ENCODE peak calls at places on chromosomes 11 and 22, in four cellular contexts. K is pancreas, N is IMR-90, W is kidney epithelial cell. U is an unnamed sample. For H3K27me3 and H3K36me3, the result is how much of the 10 kb centered on the place peaks cover.

GRCh38 chr11:116553482-116553881 is 219.3 kb downstream of the BUD13 start:
- DNase-seq in K (no peak), N (no peak), W (no peak), U (peak)

GRCh38 chr11:32231909-32232493 is 141.1 kb downstream of the RCN1 start:
- DNase-seq in K (no peak), N (peak), W (no peak), U (peak)

GRCh38 chr22:45451988-45452387 is 38.5 kb downstream of the RIBC2 start:
- DNase-seq in K (no peak), N (no peak), W (no peak), U (no peak)

GRCh38 chr22:39514373-39514973 is 5.9 kb upstream of the ATF4 start:
- DNase-seq in K (no peak), N (peak), W (no peak), U (peak)

GRCh38 chr22:34760276-34761008 is 305.5 kb upstream of the ISX start:
- DNase-seq in K (no peak), N (no peak), W (no peak), U (no peak)

GRCh38 chr11:66752148-66752547 is 23.1 kb upstream of the SPTBN2 start:
- DNase-seq in K (no peak), N (no peak), W (no peak), U (no peak)

GRCh38 chr22:50190182-50190951 is 4.7 kb downstream of the TRABD start:
- DNase-seq in K (peak), N (no peak), W (no peak), U (peak)

GRCh38 chr22:50695421-50696250 is 23.0 kb downstream of the SHANK3 start:
- DNase-seq in K (no peak), N (no peak), W (no peak), U (no peak)

GRCh38 chr11:122954455-122954854 is 27.2 kb downstream of the BSX start:
- DNase-seq in K (no peak), N (no peak), W (no peak), U (no peak)

GRCh38 chr22:25475554-25476022 is 88.9 kb upstream of the GRK3 start:
- DNase-seq in K (no peak), N (peak), W (peak), U (no peak)

GRCh38 chr11:6737872-6738466 is 33.8 kb downstream of the OR2AG2 start:
- DNase-seq in K (peak), N (peak), W (no peak), U (peak)

GRCh38 chr22:41532908-41533825 is 11.1 kb downstream of the POLR3H start:
- DNase-seq in K (peak), N (peak), W (no peak), U (peak)

GRCh38 chr11:71078482-71078881 is 173.9 kb downstream of the SHANK2 start:
- DNase-seq in K (no peak), N (no peak), W (no peak), U (no peak)

GRCh38 chr11:24198458-24198857 is 298.4 kb upstream of the LUZP2 start:
- DNase-seq in K (no peak), N (peak), W (no peak), U (no peak)

GRCh38 chr11:131488208-131488607 is 117.8 kb downstream of the NTM start:
- DNase-seq in K (no peak), N (no peak), W (no peak), U (no peak)

GRCh38 chr11:74949748-74950127 is 672 bp downstream of the SPCS2 start:
- DNase-seq in K (no peak), N (peak), W (no peak), U (no peak)

GRCh38 chr11:57240007-57240406 is 3.0 kb upstream of the APLNR start:
- DNase-seq in K (no peak), N (no peak), W (no peak), U (no peak)

GRCh38 chr11:58390551-58391063 is 16.1 kb downstream of the OR5B3 start:
- DNase-seq in K (no peak), N (no peak), W (no peak), U (no peak)

GRCh38 chr11:57474751-57475115 is 14.4 kb downstream of the RTN4RL2 start:
- DNase-seq in K (no peak), N (no peak), W (no peak), U (peak)

GRCh38 chr11:102276302-102277182 is 40.7 kb upstream of the BIRC3 start:
- DNase-seq in K (no peak), N (peak), W (no peak), U (no peak)

GRCh38 chr22:35643991-35644390 is 4.3 kb upstream of the APOL6 start:
- DNase-seq in K (no peak), N (no peak), W (no peak), U (no peak)

GRCh38 chr11:77060234-77060633 is 6.5 kb upstream of the CAPN5 start:
- DNase-seq in K (no peak), N (no peak), W (no peak), U (no peak)

GRCh38 chr11:124865902-124866851 is 945 bp downstream of the ROBO3 start:
- DNase-seq in K (no peak), N (peak), W (no peak), U (peak)

GRCh38 chr11:13883042-13883441 is 79.5 kb upstream of the SPON1 start:
- DNase-seq in K (no peak), N (no peak), W (no peak), U (no peak)

GRCh38 chr11:57156928-57157327 is 24.8 kb upstream of the LRRC55 start:
- DNase-seq in K (no peak), N (no peak), W (no peak), U (no peak)

GRCh38 chr22:19478466-19479357 is at the start of gene UFD1:
- DNase-seq in K (peak), N (peak), W (peak), U (peak)

GRCh38 chr11:45264839-45265515 is 21.2 kb downstream of the SYT13 start:
- DNase-seq in K (no peak), N (peak), W (peak), U (no peak)

GRCh38 chr22:49962751-49963646 is 2.4 kb downstream of the PIM3 start:
- DNase-seq in K (peak), N (no peak), W (no peak), U (peak)

GRCh38 chr11:9529333-9529648 is 44.2 kb upstream of the WEE1 start:
- DNase-seq in K (no peak), N (no peak), W (no peak), U (peak)

GRCh38 chr11:122646549-122647340 is 8.8 kb upstream of the UBASH3B start:
- DNase-seq in K (no peak), N (peak), W (no peak), U (no peak)

GRCh38 chr11:47047972-47048371 is 111.4 kb downstream of the CSTPP1 start:
- DNase-seq in K (no peak), N (no peak), W (no peak), U (no peak)

GRCh38 chr11:129721685-129722084 is 94.0 kb upstream of the TMEM45B start:
- DNase-seq in K (no peak), N (no peak), W (no peak), U (no peak)
- H3K4me3 ChIP-seq in K (no peak), N (no peak), W (no peak), U (no peak)

GRCh38 chr11:69634069-69634468 is 6.9 kb upstream of the CCND1 start:
- DNase-seq in K (no peak), N (no peak), W (no peak), U (no peak)
- H3K27me3 ChIP-seq in K (under half), N (under half), W (under half), U (under half)

GRCh38 chr11:113984781-113985180 is 9.9 kb downstream of the HTR3A start:
- DNase-seq in K (no peak), N (no peak), W (no peak), U (no peak)

GRCh38 chr11:113979427-113979826 is 4.5 kb downstream of the HTR3A start:
- DNase-seq in K (no peak), N (no peak), W (no peak), U (no peak)

GRCh38 chr11:113986351-113987140 is 11.6 kb downstream of the HTR3A start:
- DNase-seq in K (no peak), N (no peak), W (no peak), U (no peak)

GRCh38 chr11:113985906-113986305 is 11.0 kb downstream of the HTR3A start:
- DNase-seq in K (no peak), N (no peak), W (no peak), U (no peak)

DNA sequence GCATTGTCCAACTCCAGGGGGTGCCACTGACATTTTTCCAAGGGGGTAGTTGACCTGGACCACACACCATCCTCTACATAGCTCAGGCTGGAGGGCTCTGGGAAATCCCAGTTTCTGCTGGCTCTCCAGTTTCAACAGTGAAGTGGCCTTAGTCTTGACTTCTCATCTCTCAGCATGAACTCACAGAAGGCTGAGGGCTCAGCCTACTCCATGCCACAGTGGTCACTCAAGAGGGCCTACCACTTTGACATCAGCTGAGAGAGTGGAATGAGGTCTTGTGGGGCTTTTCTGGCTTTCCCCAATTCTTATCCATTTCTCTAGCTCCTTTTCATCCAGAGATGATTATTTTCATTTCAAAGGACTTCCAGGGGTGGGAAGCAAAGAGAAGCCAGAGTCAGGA is 7.4 kb downstream of the HTR3A start:
- DNase-seq in K (no peak), N (no peak), W (no peak), U (no peak)
- H3K36me3 ChIP-seq in K (under half), N (under half), W (under half), U (under half)

GRCh38 chr11:68011046-68011943 is 1.2 kb downstream of the ALDH3B1 start:
- DNase-seq in K (peak), N (no peak), W (no peak), U (no peak)
- H3K4me3 ChIP-seq in K (no peak), N (peak), W (no peak), U (no peak)

DNA sequence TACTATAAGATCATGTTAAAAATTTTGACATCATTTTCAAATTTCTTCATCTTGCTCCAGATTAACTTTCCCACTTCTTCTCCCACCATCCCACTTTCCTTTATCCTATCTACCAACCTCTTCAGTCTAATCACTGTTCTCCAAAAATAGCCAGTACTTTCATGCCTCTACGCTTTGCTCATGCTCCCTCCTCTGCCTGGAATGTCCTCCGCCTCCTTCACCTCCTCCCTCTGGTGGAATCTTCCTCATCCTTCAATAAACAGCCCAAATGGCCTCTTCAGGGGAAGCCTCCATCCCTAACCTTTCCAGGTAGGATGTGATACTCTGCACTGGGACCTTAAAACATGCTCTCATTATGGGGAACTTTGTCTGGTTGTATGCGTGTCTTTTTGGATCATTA is 7.8 kb upstream of the CSRP3 start:
- DNase-seq in K (no peak), N (no peak), W (no peak), U (peak)
- H3K27me3 ChIP-seq in K (under half), N (under half), W (under half), U (under half)